ENCODE peak calls at places on chromosomes 11 and 22, in seven cellular contexts. L, U, O, P, T, N and M are unnamed samples.

GRCh38 chr22:43540570-43540969 is 128.8 kb downstream of the MPPED1 start:
- DNase-seq in O (no peak), U (no peak), L (no peak), P (no peak), N (no peak), T (no peak), M (no peak)

GRCh38 chr11:1202154-1202775 is 20.6 kb upstream of the MUC5B start:
- DNase-seq in U (no peak), O (peak; percentile 11), P (no peak), T (peak; percentile 60), L (no peak), N (no peak), M (no peak)

GRCh38 chr11:88555018-88555828 is 217.7 kb upstream of the CTSC start:
- DNase-seq in U (peak; percentile 95), N (no peak), P (no peak), T (no peak), L (no peak), O (no peak), M (peak; percentile 13)

GRCh38 chr11:6705905-6706535 is 22.9 kb upstream of the MRPL17 start:
- DNase-seq in O (peak; percentile 64), U (no peak), P (no peak), L (peak; percentile 20), N (no peak), T (peak; percentile 47), M (peak; percentile 32)

GRCh38 chr11:47514825-47515647 is 37.9 kb downstream of the CELF1 start:
- DNase-seq in P (no peak), N (no peak), T (no peak), U (no peak), L (no peak), O (peak; percentile 70), M (no peak)

GRCh38 chr11:985848-986247 is 50.7 kb downstream of the MUC6 start:
- DNase-seq in O (no peak), P (no peak), N (no peak), L (no peak), T (no peak), U (no peak), M (no peak)

GRCh38 chr11:100593321-100593720 is 93.8 kb upstream of the ARHGAP42 start:
- DNase-seq in O (no peak), T (no peak), L (no peak), U (no peak), P (no peak), N (no peak), M (no peak)

GRCh38 chr11:34145847-34146381 is 40.5 kb downstream of the NAT10 start:
- DNase-seq in O (no peak), U (no peak), T (no peak), L (no peak), P (peak; percentile 50), N (no peak), M (no peak)

GRCh38 chr22:46070722-46071450 is 79.4 kb upstream of the PPARA start:
- DNase-seq in L (no peak), N (no peak), O (no peak), U (no peak), T (peak; percentile 88), P (no peak), M (peak; percentile 62)

GRCh38 chr22:37487559-37487958 is 1.4 kb upstream of the MFNG start:
- DNase-seq in U (no peak), L (no peak), T (no peak), O (no peak), P (no peak), N (no peak), M (no peak)

GRCh38 chr11:12215192-12215591 is 104.8 kb downstream of the MICAL2 start:
- DNase-seq in L (no peak), U (no peak), N (no peak), P (no peak), O (no peak), T (no peak), M (no peak)

GRCh38 chr11:114399490-114399889 is 821 bp downstream of the C11orf71 start:
- DNase-seq in O (peak; percentile 38), N (no peak), L (peak; percentile 8), U (no peak), T (peak; percentile 12), P (peak; percentile 7), M (no peak)

GRCh38 chr22:46592390-46592872 is 27.8 kb upstream of the GRAMD4 start:
- DNase-seq in N (no peak), L (no peak), T (no peak), U (no peak), O (peak; percentile 55), P (no peak), M (no peak)

GRCh38 chr11:80816454-80816847 is 1375.6 kb upstream of the TENM4 start:
- DNase-seq in N (no peak), U (no peak), L (no peak), O (no peak), P (no peak), T (no peak), M (no peak)

GRCh38 chr11:19087658-19088057 is 27.1 kb upstream of the MRGPRX2 start:
- DNase-seq in L (no peak), P (no peak), O (no peak), U (no peak), T (no peak), N (no peak), M (no peak)
- TF ChIP-seq JUND in L (no peak), P (no peak), O (no peak), U (no peak), T (no peak), N (no peak), M (no peak)

GRCh38 chr11:14973621-14974020 is 1.5 kb upstream of the CALCA start:
- DNase-seq in N (no peak), U (no peak), T (peak; percentile 65), L (no peak), P (no peak), O (no peak), M (no peak)

GRCh38 chr11:14974021-14974698 is 2.0 kb upstream of the CALCA start:
- DNase-seq in T (peak; percentile 68), L (no peak), O (no peak), P (no peak), U (no peak), N (no peak), M (no peak)

GRCh38 chr11:14974723-14975587 is 2.8 kb upstream of the CALCA start:
- DNase-seq in O (peak; percentile 66), N (no peak), T (peak; percentile 65), U (peak; percentile 54), L (peak; percentile 16), P (no peak), M (peak; percentile 62)

GRCh38 chr11:14971865-14972580 is at the start of gene CALCA:
- DNase-seq in O (no peak), U (no peak), L (no peak), N (no peak), T (peak; percentile 52), P (no peak), M (no peak)

GRCh38 chr11:14972581-14973490 is 685 bp upstream of the CALCA start:
- DNase-seq in O (no peak), N (no peak), L (no peak), P (no peak), T (peak; percentile 37), U (no peak), M (no peak)
- TF ChIP-seq JUND in O (no peak), N (no peak), L (no peak), P (no peak), T (no peak), U (no peak), M (no peak)

GRCh38 chr22:20315337-20316216 is 4.3 kb downstream of the DGCR6L start:
- DNase-seq in U (no peak), L (no peak), N (no peak), O (peak; percentile 5), T (no peak), P (no peak), M (no peak)

GRCh38 chr22:20319041-20319744 is 667 bp downstream of the DGCR6L start:
- DNase-seq in P (no peak), U (no peak), O (peak; percentile 85), N (no peak), T (peak; percentile 43), L (no peak), M (no peak)

GRCh38 chr22:20319745-20320658 is at the start of gene DGCR6L:
- DNase-seq in O (no peak), L (peak; percentile 76), P (peak; percentile 62), N (peak; percentile 60), U (peak; percentile 90), T (peak; percentile 98), M (peak; percentile 96)

GRCh38 chr22:20316844-20317401 is 2.9 kb downstream of the DGCR6L start:
- DNase-seq in P (no peak), T (no peak), U (no peak), N (no peak), O (peak; percentile 11), L (no peak), M (no peak)

DNA sequence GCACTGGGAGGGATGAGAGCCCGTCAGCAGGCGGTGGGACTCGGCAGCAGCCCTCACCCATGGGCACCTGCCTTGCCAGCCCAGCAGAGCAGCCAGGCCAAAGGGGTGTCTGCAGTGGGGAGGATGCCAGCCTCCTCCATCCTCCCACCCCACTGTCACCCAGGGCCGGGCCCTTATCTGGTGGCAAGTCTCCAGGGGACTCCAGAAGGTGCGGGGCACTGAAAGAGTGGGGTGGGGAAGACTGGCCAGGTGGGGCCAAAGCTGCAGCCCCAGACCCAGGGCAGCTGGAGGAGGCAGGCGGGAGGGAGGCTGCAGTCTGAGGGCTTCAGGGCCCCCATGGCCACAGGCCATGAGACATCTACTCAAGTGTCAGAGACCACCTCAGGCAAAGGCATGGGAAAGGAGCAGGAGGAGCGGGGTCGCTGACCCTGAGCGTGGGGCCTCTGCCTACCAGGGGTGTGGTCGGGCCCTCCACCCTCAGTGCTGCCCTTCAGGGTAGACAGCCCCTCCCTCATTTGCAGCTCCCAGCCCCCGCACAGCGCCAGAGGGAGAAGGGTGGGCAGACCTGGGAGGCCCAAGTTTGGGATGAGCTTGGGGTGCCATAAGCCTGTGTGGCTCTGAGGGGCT is 3.5 kb downstream of the DGCR6L start:
- DNase-seq in T (no peak), L (no peak), P (no peak), U (no peak), N (no peak), O (peak; percentile 9), M (no peak)
- TF ChIP-seq JUND in T (no peak), L (no peak), P (no peak), U (no peak), N (no peak), O (no peak), M (no peak)

DNA sequence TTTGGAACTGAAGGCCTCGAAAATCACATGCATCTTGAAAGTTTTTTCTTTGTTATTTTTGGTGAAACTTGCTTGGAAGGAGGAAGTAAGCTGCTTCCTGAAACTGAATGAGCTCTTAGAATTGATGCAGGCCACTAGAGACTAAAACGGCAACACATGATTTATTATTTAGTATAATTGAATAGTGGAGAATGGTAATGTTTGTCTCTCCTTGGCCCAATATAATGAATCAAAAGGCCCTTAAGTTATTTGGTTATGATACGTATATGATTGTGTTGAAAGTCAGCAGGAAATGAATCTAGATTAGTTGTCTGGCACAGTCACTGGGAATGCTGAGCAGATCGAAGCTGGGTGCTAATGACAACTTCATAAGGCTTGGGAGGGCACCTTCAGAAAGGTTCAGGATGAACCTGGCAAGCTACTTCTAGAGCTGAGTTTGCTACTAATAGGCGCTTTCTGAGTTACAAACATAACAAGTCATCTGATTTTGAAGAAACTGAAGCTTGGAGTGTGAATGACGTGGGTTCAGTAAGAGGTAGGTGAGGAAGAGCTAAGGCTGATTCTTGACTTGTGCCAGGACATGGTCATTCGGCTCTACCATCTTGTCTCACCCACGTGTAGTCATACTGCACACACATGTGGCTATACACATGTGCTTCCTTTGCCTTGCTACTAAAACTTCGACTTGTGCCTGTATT is 56.2 kb downstream of the SWAP70 start:
- DNase-seq in L (no peak), N (no peak), O (no peak), U (no peak), P (no peak), T (no peak), M (no peak)
- TF ChIP-seq JUND in L (no peak), N (no peak), O (no peak), U (no peak), P (no peak), T (no peak), M (no peak)